ENCODE peak calls at places on chromosomes 3 and 15, in nine cellular contexts. Q is thoracic aorta, C is GM23248, D is tibial nerve, G is hepatocyte, K is astrocyte, W is colonic mucosa, Z is PC-3, H is adrenal gland. I is an unnamed sample.

GRCh38 chr3:128294999-128295468 is 141.8 kb downstream of the EEFSEC start:
- DNase-seq in C (no peak), Q (no peak), G (no peak), Z (no peak), H (no peak), K (no peak), W (peak; percentile 11), D (no peak), I (no peak)

GRCh38 chr15:50764331-50765201 is 940 bp downstream of the SPPL2A start:
- DNase-seq in Q (no peak), Z (peak; percentile 2), G (no peak), K (no peak), D (no peak), H (no peak), C (peak; percentile 50), W (no peak), I (no peak)

GRCh38 chr3:17643691-17644090 is 98.7 kb downstream of the TBC1D5 start:
- DNase-seq in Q (no peak), H (no peak), Z (no peak), W (no peak), C (peak; percentile 68), D (no peak), K (peak; percentile 84), G (no peak), I (no peak)

GRCh38 chr15:62644874-62645755 is 397.4 kb upstream of the TPM1 start:
- DNase-seq in D (no peak), C (peak; percentile 55), Q (no peak), G (no peak), H (no peak), Z (no peak), K (peak; percentile 23), W (no peak), I (no peak)

GRCh38 chr15:62445244-62445643 is 280.2 kb upstream of the C2CD4B start:
- DNase-seq in D (no peak), K (peak; percentile 56), Z (peak; percentile 60), C (peak; percentile 78), Q (no peak), W (no peak), G (no peak), H (no peak), I (no peak)

GRCh38 chr15:52745326-52746161 is 44.6 kb downstream of the ONECUT1 start:
- DNase-seq in C (no peak), Z (no peak), K (no peak), W (no peak), H (no peak), D (no peak), G (no peak), Q (no peak), I (no peak)

GRCh38 chr15:57559875-57560274 is 31.8 kb upstream of the MYZAP start:
- DNase-seq in D (peak; percentile 66), C (peak; percentile 59), Z (peak; percentile 78), W (peak; percentile 94), H (peak; percentile 66), K (no peak), G (peak; percentile 86), Q (no peak), I (peak; percentile 48)

GRCh38 chr3:194224937-194225422 is 89.0 kb downstream of the HES1 start:
- DNase-seq in Q (no peak), C (no peak), H (no peak), K (no peak), D (no peak), G (no peak), Z (no peak), W (no peak), I (no peak)

GRCh38 chr3:28077566-28077965 is 163.9 kb upstream of the CMC1 start:
- DNase-seq in D (peak; percentile 20), G (no peak), H (peak; percentile 8), W (no peak), Q (no peak), K (peak; percentile 3), Z (peak; percentile 24), C (peak; percentile 68), I (no peak)

GRCh38 chr3:73674280-73674679 is 49.5 kb upstream of the PDZRN3 start:
- DNase-seq in G (peak; percentile 16), H (peak; percentile 55), W (no peak), Z (no peak), D (no peak), K (peak; percentile 81), C (no peak), Q (no peak), I (no peak)

GRCh38 chr15:75663931-75664421 is 16.3 kb downstream of the SNX33 start:
- DNase-seq in D (no peak), K (no peak), Z (no peak), G (peak; percentile 51), Q (no peak), C (no peak), H (no peak), W (peak; percentile 78), I (no peak)

GRCh38 chr3:170897978-170898377 is 10.5 kb downstream of the EIF5A2 start:
- DNase-seq in Z (no peak), G (no peak), K (no peak), Q (no peak), D (no peak), H (no peak), W (no peak), C (no peak), I (no peak)

GRCh38 chr3:153078826-153079225 is 83.2 kb upstream of the RAP2B start:
- DNase-seq in C (no peak), D (no peak), G (no peak), Z (no peak), W (no peak), Q (no peak), H (no peak), K (no peak), I (no peak)

GRCh38 chr15:73596214-73596613 is 37.0 kb downstream of the NPTN start:
- DNase-seq in Q (no peak), D (no peak), G (no peak), K (peak; percentile 6), Z (no peak), W (no peak), C (peak; percentile 43), H (no peak), I (no peak)

GRCh38 chr3:168812234-168812633 is 716.5 kb upstream of the GOLIM4 start:
- DNase-seq in G (no peak), Q (no peak), Z (no peak), W (no peak), C (no peak), K (no peak), H (no peak), D (no peak), I (no peak)

GRCh38 chr3:128794067-128794768 is 68.2 kb downstream of the RAB7A start:
- DNase-seq in C (peak; percentile 94), W (no peak), D (no peak), H (peak; percentile 36), Q (no peak), K (peak; percentile 93), Z (peak; percentile 47), G (peak; percentile 16), I (no peak)

GRCh38 chr3:136194409-136195257 is 1.5 kb downstream of the MSL2 start:
- DNase-seq in G (peak; percentile 32), D (peak; percentile 14), Q (no peak), Z (no peak), H (peak; percentile 33), C (peak; percentile 55), K (no peak), W (peak; percentile 57), I (peak; percentile 45)

GRCh38 chr3:195906865-195907729 is 1.3 kb downstream of the TNK2 start:
- DNase-seq in Z (peak; percentile 78), H (no peak), G (no peak), D (no peak), Q (no peak), C (no peak), K (no peak), W (peak; percentile 54), I (peak; percentile 53)

GRCh38 chr15:55289011-55289572 is 521 bp downstream of the RAB27A start:
- DNase-seq in D (peak; percentile 26), C (peak; percentile 60), Z (peak; percentile 40), Q (no peak), G (peak; percentile 55), W (peak; percentile 44), K (peak; percentile 17), H (peak; percentile 54), I (no peak)

DNA sequence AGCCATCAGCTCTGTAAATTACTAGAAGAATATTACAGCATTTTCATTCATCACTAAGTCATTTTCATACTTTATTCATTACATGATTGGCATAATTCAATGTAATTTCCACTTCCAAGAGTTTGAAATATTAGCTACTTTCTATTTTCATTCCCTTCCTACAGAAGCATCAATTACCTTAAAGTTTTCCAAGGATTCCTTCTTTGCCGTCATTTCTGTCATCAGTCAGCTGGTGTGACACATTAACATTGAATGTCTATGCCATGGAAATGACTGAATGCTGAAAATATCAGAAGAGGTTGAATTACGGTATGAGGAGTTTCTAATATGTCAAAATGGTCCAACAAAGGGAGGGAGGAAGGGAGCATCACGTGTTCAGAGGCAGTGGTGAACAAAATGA is 718.2 kb upstream of the GRM7 start:
- DNase-seq in G (no peak), D (no peak), W (no peak), C (no peak), Q (no peak), Z (no peak), H (no peak), K (no peak), I (no peak)
- H3K9me3 ChIP-seq in G (no peaks in the 10 kb centered on the region), D (no peaks in the 10 kb centered on the region), W (no peaks in the 10 kb centered on the region), C (no peaks in the 10 kb centered on the region), Q (no peaks in the 10 kb centered on the region), Z (peaks cover 11% of the 10 kb centered on the region), H (no peaks in the 10 kb centered on the region), K (no peaks in the 10 kb centered on the region), I (no peaks in the 10 kb centered on the region)

GRCh38 chr15:26352909-26353308 is 420.0 kb downstream of the GABRB3 start:
- DNase-seq in G (no peak), Z (no peak), K (no peak), C (no peak), W (no peak), H (no peak), Q (no peak), D (no peak), I (no peak)
- H3K9me3 ChIP-seq in G (no peaks in the 10 kb centered on the region), Z (peaks cover 4% of the 10 kb centered on the region), K (peaks cover 3% of the 10 kb centered on the region), C (no peaks in the 10 kb centered on the region), W (no peaks in the 10 kb centered on the region), H (no peaks in the 10 kb centered on the region), Q (no peaks in the 10 kb centered on the region), D (no peaks in the 10 kb centered on the region), I (no peaks in the 10 kb centered on the region)

GRCh38 chr15:96515391-96515790 is 184.9 kb downstream of the NR2F2 start:
- DNase-seq in H (no peak), G (peak; percentile 41), Q (no peak), C (no peak), Z (no peak), K (no peak), W (no peak), D (no peak), I (no peak)

GRCh38 chr15:96514607-96515285 is 184.2 kb downstream of the NR2F2 start:
- DNase-seq in H (no peak), D (no peak), C (no peak), G (no peak), Q (no peak), W (no peak), K (no peak), Z (no peak), I (no peak)
- H3K9me3 ChIP-seq in H (no peaks in the 10 kb centered on the region), D (no peaks in the 10 kb centered on the region), C (no peaks in the 10 kb centered on the region), G (no peaks in the 10 kb centered on the region), Q (no peaks in the 10 kb centered on the region), W (no peaks in the 10 kb centered on the region), K (no peaks in the 10 kb centered on the region), Z (no peaks in the 10 kb centered on the region), I (peaks cover 4% of the 10 kb centered on the region)

DNA sequence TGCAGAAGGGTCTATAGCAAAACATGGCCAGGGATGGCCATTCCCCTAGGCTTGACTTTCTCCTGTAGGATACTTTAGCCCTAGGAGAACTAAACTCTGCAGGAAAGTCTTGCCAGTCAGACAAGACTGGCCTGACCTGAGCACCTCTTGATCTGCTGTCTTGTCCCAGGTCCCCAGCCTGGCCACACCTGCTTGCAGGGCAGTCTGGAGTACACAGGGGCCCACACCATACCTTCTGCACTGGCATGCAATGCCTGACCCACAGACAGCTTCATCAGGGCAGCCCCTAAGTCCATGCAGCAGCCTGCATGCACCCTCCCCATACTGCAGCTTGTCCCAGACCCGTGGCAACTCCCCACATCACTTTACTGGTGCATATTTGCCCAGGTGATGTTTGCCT is 204.6 kb downstream of the LRRC3B start:
- DNase-seq in Q (no peak), C (no peak), K (no peak), G (no peak), H (no peak), W (no peak), D (no peak), Z (no peak), I (no peak)
- H3K9me3 ChIP-seq in Q (peaks cover 9% of the 10 kb centered on the region), C (no peaks in the 10 kb centered on the region), K (peaks cover 22% of the 10 kb centered on the region), G (peaks cover 7% of the 10 kb centered on the region), H (peaks cover 11% of the 10 kb centered on the region), W (no peaks in the 10 kb centered on the region), D (no peaks in the 10 kb centered on the region), Z (peaks cover 31% of the 10 kb centered on the region), I (no peaks in the 10 kb centered on the region)

I was measured in T-helper 17 cell.